ENCODE peak calls at places on chromosomes 3 and 15, in seven cellular contexts. M, S, V, R, N, E and B are unnamed samples.

GRCh38 chr3:118501152-118501551 is 533.5 kb downstream of the IGSF11 start:
- DNase-seq in M (peak), S (peak), V (peak), R (peak), N (peak), E (peak), B (no peak)

GRCh38 chr15:78727561-78727960 is 83.7 kb downstream of the ADAMTS7 start:
- DNase-seq in M (no peak), S (no peak), V (no peak), R (no peak), N (no peak), E (no peak), B (no peak)

GRCh38 chr15:77440378-77440999 is 19.8 kb downstream of the HMG20A start:
- DNase-seq in M (peak), S (peak), V (peak), R (no peak), N (peak), E (no peak), B (no peak)

GRCh38 chr3:194761384-194761783 is 75.7 kb downstream of the FAM43A start:
- DNase-seq in M (peak), S (no peak), V (peak), R (peak), N (no peak), E (no peak), B (no peak)

GRCh38 chr15:99137111-99137546 is 32.2 kb downstream of the SYNM start:
- DNase-seq in M (no peak), S (no peak), V (no peak), R (no peak), N (no peak), E (no peak), B (no peak)

GRCh38 chr3:110069641-110070538 is 732.5 kb upstream of the DPPA4 start:
- DNase-seq in M (no peak), S (no peak), V (peak), R (no peak), N (peak), E (no peak), B (no peak)

GRCh38 chr15:66931768-66932633 is 133.4 kb upstream of the SMAD3 start:
- DNase-seq in M (peak), S (peak), V (peak), R (no peak), N (peak), E (no peak), B (no peak)

GRCh38 chr15:40436116-40436891 is 4.4 kb upstream of the BAHD1 start:
- DNase-seq in M (no peak), S (no peak), V (no peak), R (no peak), N (no peak), E (no peak), B (no peak)

GRCh38 chr3:105715372-105715771 is 153.4 kb downstream of the CBLB start:
- DNase-seq in M (no peak), S (peak), V (peak), R (no peak), N (peak), E (no peak), B (no peak)

GRCh38 chr3:184314700-184315505 is 497 bp downstream of the EIF4G1 start:
- DNase-seq in M (peak), S (peak), V (peak), R (peak), N (peak), E (peak), B (peak)

GRCh38 chr15:37096878-37097568 is 3.3 kb downstream of the MEIS2 start:
- DNase-seq in M (no peak), S (no peak), V (no peak), R (no peak), N (no peak), E (no peak), B (no peak)

GRCh38 chr3:155701882-155702465 is 42.9 kb downstream of the PLCH1 start:
- DNase-seq in M (no peak), S (peak), V (peak), R (no peak), N (peak), E (no peak), B (no peak)

GRCh38 chr15:64905119-64905831 is 6.4 kb upstream of the ANKDD1A start:
- DNase-seq in M (peak), S (peak), V (no peak), R (peak), N (peak), E (peak), B (peak)

GRCh38 chr3:179321585-179322322 is 1.1 kb upstream of the ZNF639 start:
- DNase-seq in M (peak), S (peak), V (peak), R (no peak), N (peak), E (no peak), B (no peak)

GRCh38 chr3:152121292-152121654 is 147.5 kb upstream of the MBNL1 start:
- DNase-seq in M (no peak), S (peak), V (peak), R (no peak), N (peak), E (no peak), B (no peak)

GRCh38 chr3:181276358-181276896 is 286.9 kb upstream of the DNAJC19 start:
- DNase-seq in M (no peak), S (no peak), V (no peak), R (no peak), N (no peak), E (no peak), B (no peak)

GRCh38 chr3:181274025-181274424 is 284.5 kb upstream of the DNAJC19 start:
- DNase-seq in M (no peak), S (no peak), V (no peak), R (no peak), N (no peak), E (no peak), B (no peak)

GRCh38 chr3:181278468-181279238 is 289.1 kb upstream of the DNAJC19 start:
- DNase-seq in M (no peak), S (peak), V (no peak), R (no peak), N (peak), E (no peak), B (no peak)

GRCh38 chr3:181279239-181279565 is 289.7 kb upstream of the DNAJC19 start:
- DNase-seq in M (no peak), S (no peak), V (no peak), R (no peak), N (no peak), E (no peak), B (no peak)
- TF ChIP-seq CTCF in M (no peak), S (no peak), V (no peak), R (no peak), N (no peak), E (no peak), B (no peak)

DNA sequence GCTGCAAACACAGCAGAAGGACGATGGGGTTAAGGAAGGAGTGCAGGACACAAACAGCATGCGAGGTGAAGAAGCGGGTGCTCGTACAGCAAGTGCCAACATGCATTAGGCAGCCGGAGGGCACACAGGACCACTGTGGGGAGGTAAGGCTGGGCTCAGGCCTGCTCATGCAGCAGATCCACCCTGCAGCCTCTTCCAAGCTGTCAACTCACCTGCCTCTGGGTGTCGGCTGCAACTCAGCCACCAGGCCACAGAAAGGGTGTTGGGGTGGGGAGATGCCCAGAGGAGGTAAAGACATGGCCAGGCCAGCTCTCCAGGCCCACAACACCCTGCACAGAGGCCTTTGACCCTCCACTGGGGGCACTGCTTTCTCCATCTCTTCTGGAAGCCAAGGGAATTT is 44.2 kb downstream of the TGM4 start:
- DNase-seq in M (no peak), S (no peak), V (no peak), R (no peak), N (no peak), E (no peak), B (no peak)
- TF ChIP-seq CTCF in M (no peak), S (no peak), V (no peak), R (no peak), N (no peak), E (no peak), B (no peak)

DNA sequence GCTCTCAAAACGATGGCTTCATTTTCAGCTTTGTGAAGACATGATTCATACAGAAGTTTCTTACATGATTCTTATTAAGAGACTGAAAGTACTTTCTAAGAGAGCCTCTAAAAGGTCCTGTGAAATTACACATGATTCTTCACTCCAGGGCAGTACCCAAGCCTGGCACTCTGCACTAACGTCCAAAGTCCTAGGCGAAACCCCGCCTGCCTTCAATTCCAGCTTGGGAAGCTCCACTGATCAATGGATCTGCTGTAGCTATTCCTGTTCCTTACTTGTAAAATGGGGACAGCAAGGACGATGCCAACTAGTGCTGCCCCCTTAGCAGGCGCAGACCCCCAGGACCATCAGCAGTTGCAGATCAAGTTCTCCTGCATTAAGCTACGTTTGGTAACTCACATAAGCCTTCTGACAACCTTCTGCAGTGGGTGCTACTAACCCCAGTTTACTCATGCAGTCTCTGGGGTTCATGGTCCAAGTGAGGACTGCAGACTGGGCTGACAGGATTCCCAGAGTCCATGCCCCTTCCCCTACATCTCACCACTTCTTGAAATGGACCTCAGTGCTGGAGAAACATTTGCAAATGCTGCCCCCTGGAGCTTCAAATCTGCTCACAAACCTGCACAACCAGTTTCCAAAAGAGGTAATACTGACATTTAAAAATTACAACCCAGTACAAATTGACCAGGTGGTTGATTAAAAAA is 10.6 kb downstream of the CHCHD4 start:
- DNase-seq in M (no peak), S (no peak), V (peak), R (no peak), N (no peak), E (no peak), B (no peak)
- TF ChIP-seq CTCF in M (peak), S (no peak), V (peak), R (peak), N (no peak), E (no peak), B (peak)

DNA sequence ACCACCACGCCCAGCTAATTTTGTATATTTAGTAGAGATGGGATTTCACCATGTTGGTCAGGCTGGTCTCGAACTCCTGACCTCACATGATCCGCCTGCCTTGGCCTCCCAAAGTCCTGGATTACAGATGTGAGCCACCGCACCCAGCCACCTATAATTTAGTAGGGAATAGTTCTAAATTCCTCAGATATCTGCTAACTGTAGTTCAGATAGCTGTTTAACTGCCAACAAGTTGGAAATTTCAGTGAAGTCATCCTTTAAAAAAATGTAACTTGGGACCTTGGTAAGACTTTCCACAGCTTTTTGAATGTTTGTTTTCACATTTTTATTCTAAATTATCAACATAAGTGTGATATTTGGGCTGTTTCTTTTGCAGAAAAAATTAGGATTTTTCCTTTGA is 34.1 kb downstream of the USP8 start:
- DNase-seq in M (no peak), S (no peak), V (no peak), R (no peak), N (peak), E (no peak), B (no peak)
- TF ChIP-seq CTCF in M (no peak), S (no peak), V (no peak), R (no peak), N (no peak), E (no peak), B (no peak)

DNA sequence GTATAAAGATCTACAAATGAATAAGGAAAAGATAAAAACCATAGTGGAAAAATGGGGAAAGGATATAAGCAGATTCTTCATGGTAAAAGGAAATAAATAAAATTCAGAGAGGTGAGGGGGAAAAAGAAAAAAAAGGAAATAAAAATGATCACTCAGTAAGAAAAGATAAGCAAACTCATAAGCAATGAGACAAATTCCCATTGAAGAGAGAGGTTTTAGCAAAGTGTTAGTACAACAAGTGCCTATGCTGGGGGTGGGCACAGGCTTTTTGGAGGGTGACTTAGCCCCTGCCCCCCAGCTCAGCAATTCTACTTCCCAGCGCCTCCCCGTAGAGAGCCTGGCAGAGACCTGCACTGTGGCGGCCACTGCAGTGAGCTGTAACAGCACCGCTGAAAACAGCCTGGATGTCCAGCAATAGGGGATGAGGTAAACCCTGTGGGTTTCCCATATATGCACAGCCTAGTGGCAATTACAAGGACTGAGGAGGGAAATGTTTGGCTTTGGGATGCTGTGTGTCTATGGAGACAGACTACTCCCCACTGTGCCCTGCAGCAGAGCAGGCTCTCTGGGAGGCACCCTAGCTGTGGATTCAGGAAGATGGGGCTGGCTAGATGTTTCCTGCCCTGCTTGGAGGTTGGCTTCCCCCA is 23.7 kb upstream of the SFMBT1 start:
- DNase-seq in M (no peak), S (no peak), V (no peak), R (no peak), N (peak), E (no peak), B (no peak)
- TF ChIP-seq CTCF in M (no peak), S (no peak), V (no peak), R (no peak), N (no peak), E (no peak), B (no peak)

GRCh38 chr3:13202744-13203397 is 129.6 kb upstream of the IQSEC1 start:
- DNase-seq in M (no peak), S (no peak), V (no peak), R (no peak), N (no peak), E (peak), B (no peak)

GRCh38 chr3:13200465-13200864 is 127.2 kb upstream of the IQSEC1 start:
- DNase-seq in M (no peak), S (no peak), V (no peak), R (no peak), N (no peak), E (no peak), B (no peak)

GRCh38 chr3:13199006-13199776 is 126.0 kb upstream of the IQSEC1 start:
- DNase-seq in M (no peak), S (no peak), V (no peak), R (no peak), N (no peak), E (peak), B (no peak)

GRCh38 chr3:13199899-13200451 is 126.7 kb upstream of the IQSEC1 start:
- DNase-seq in M (no peak), S (no peak), V (no peak), R (no peak), N (no peak), E (no peak), B (no peak)

DNA sequence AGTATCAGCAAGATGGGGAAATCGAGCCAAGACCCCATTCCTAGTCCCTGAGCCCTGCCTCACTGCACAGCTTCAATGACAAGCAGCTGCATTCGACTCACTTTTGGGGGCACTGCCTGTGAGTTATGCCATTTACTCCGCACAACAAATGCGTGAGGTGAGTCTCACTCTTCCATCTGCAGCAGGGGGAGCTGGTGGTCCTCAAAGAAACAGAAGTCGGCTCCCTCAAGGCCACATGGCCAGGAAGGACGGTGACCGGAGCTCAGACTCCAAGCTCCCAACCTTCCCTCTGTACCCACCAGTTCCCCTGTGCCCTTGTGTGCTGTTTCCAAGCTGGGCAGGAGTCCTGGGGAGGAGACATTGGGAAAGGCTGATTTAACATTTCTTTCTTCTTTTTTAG is 127.7 kb upstream of the IQSEC1 start:
- DNase-seq in M (no peak), S (no peak), V (no peak), R (no peak), N (no peak), E (no peak), B (no peak)
- TF ChIP-seq CTCF in M (no peak), S (no peak), V (no peak), R (peak), N (peak), E (no peak), B (peak)